ENCODE peak calls at places on chromosome 5, in four cellular contexts. H is nephron progenitor cell, P is natural killer cell, U is astrocyte of the spinal cord. L is an unnamed sample.

GRCh38 chr5:83955916-83956315 is 235.3 kb upstream of the HAPLN1 start:
- DNase-seq in H (no peak), P (no peak), U (peak), L (no peak)

GRCh38 chr5:74104469-74104868 is 478.5 kb downstream of the ARHGEF28 start:
- DNase-seq in H (no peak), P (no peak), U (no peak), L (no peak)

GRCh38 chr5:8756498-8757084 is 789.3 kb downstream of the SEMA5A start:
- DNase-seq in H (peak), P (no peak), U (peak), L (no peak)

GRCh38 chr5:142924135-142924883 is 154.1 kb downstream of the ARHGAP26 start:
- DNase-seq in H (no peak), P (no peak), U (peak), L (no peak)

GRCh38 chr5:81606150-81606549 is 144.7 kb downstream of the SSBP2 start:
- DNase-seq in H (no peak), P (no peak), U (no peak), L (no peak)

GRCh38 chr5:6780802-6781391 is 67.7 kb downstream of the TENT4A start:
- DNase-seq in H (no peak), P (no peak), U (no peak), L (no peak)

GRCh38 chr5:83741571-83741970 is 20.9 kb upstream of the HAPLN1 start:
- DNase-seq in H (no peak), P (no peak), U (no peak), L (no peak)

GRCh38 chr5:149333711-149334443 is 11.4 kb upstream of the GRPEL2 start:
- DNase-seq in H (no peak), P (no peak), U (no peak), L (no peak)

GRCh38 chr5:32027093-32027716 is 146.9 kb downstream of the GOLPH3 start:
- DNase-seq in H (no peak), P (no peak), U (no peak), L (no peak)

GRCh38 chr5:162593881-162594280 is 526.3 kb downstream of the GABRG2 start:
- DNase-seq in H (no peak), P (no peak), U (no peak), L (no peak)

GRCh38 chr5:102807878-102808502 is 52.9 kb downstream of the PAM start:
- DNase-seq in H (no peak), P (no peak), U (peak), L (no peak)

GRCh38 chr5:35830587-35830986 is 26.1 kb upstream of the IL7R start:
- DNase-seq in H (no peak), P (no peak), U (no peak), L (no peak)

GRCh38 chr5:181119105-181119504 is 11.9 kb downstream of the OR2V1 start:
- DNase-seq in H (no peak), P (no peak), U (no peak), L (no peak)

GRCh38 chr5:119926301-119926700 is 296.9 kb downstream of the FAM170A start:
- DNase-seq in H (no peak), P (no peak), U (no peak), L (no peak)

L was measured in glutamatergic neuron.